ENCODE peak calls at places on chromosomes 7 and 10, in six cellular contexts. One of them, this sample, is unnamed. For H3K27me3, the result is how much of the 10 kb centered on the place peaks cover.

GRCh38 chr7:106681815-106682495 is 21.0 kb upstream of the CCDC71L start:
- DNase-seq in fibroblast of lung: peak
- DNase-seq in psoas muscle: no peak
- DNase-seq in H7: no peak
- DNase-seq in GM23338: no peak
- DNase-seq in Peyer's patch: no peak
- DNase-seq in this sample: no peak

GRCh38 chr7:80078159-80078731 is 56.4 kb upstream of the GNAI1 start:
- DNase-seq in fibroblast of lung: peak
- DNase-seq in psoas muscle: no peak
- DNase-seq in H7: no peak
- DNase-seq in GM23338: no peak
- DNase-seq in Peyer's patch: no peak
- DNase-seq in this sample: peak

GRCh38 chr10:84269773-84270172 is 24.9 kb downstream of the RGR start:
- DNase-seq in fibroblast of lung: peak
- DNase-seq in psoas muscle: no peak
- DNase-seq in H7: no peak
- DNase-seq in GM23338: no peak
- DNase-seq in Peyer's patch: no peak
- DNase-seq in this sample: no peak

GRCh38 chr7:29482056-29482455 is 81.6 kb upstream of the PRR15 start:
- DNase-seq in fibroblast of lung: no peak
- DNase-seq in psoas muscle: no peak
- DNase-seq in H7: no peak
- DNase-seq in GM23338: no peak
- DNase-seq in Peyer's patch: no peak
- DNase-seq in this sample: no peak

GRCh38 chr10:120479506-120479905 is 22.5 kb downstream of the PLPP4 start:
- DNase-seq in fibroblast of lung: no peak
- DNase-seq in psoas muscle: no peak
- DNase-seq in H7: no peak
- DNase-seq in GM23338: no peak
- DNase-seq in Peyer's patch: no peak
- DNase-seq in this sample: no peak

GRCh38 chr7:42237162-42237821 is at the start of gene GLI3:
- DNase-seq in fibroblast of lung: peak
- DNase-seq in psoas muscle: peak
- DNase-seq in H7: peak
- DNase-seq in GM23338: peak
- DNase-seq in Peyer's patch: peak
- DNase-seq in this sample: peak

GRCh38 chr10:110893559-110894179 is 21.9 kb downstream of the PDCD4 start:
- DNase-seq in fibroblast of lung: peak
- DNase-seq in psoas muscle: no peak
- DNase-seq in H7: peak
- DNase-seq in GM23338: peak
- DNase-seq in Peyer's patch: no peak
- DNase-seq in this sample: peak

GRCh38 chr7:55066479-55066878 is 47.7 kb downstream of the EGFR start:
- DNase-seq in fibroblast of lung: peak
- DNase-seq in psoas muscle: no peak
- DNase-seq in H7: peak
- DNase-seq in GM23338: peak
- DNase-seq in Peyer's patch: no peak
- DNase-seq in this sample: peak

GRCh38 chr10:129411772-129412171 is 55.3 kb upstream of the MGMT start:
- DNase-seq in fibroblast of lung: no peak
- DNase-seq in psoas muscle: no peak
- DNase-seq in H7: no peak
- DNase-seq in GM23338: no peak
- DNase-seq in Peyer's patch: no peak
- DNase-seq in this sample: no peak

GRCh38 chr7:10908600-10908999 is 65.1 kb upstream of the PHF14 start:
- DNase-seq in fibroblast of lung: no peak
- DNase-seq in psoas muscle: no peak
- DNase-seq in H7: peak
- DNase-seq in GM23338: peak
- DNase-seq in Peyer's patch: no peak
- DNase-seq in this sample: peak

GRCh38 chr7:112302566-112302965 is 96.1 kb downstream of the ZNF277 start:
- DNase-seq in fibroblast of lung: no peak
- DNase-seq in psoas muscle: no peak
- DNase-seq in H7: no peak
- DNase-seq in GM23338: no peak
- DNase-seq in Peyer's patch: no peak
- DNase-seq in this sample: no peak

GRCh38 chr7:34138483-34138882 is 233.1 kb downstream of the BMPER start:
- DNase-seq in fibroblast of lung: no peak
- DNase-seq in psoas muscle: no peak
- DNase-seq in H7: peak
- DNase-seq in GM23338: peak
- DNase-seq in Peyer's patch: no peak
- DNase-seq in this sample: no peak

GRCh38 chr7:24939406-24939805 is 40.6 kb downstream of the OSBPL3 start:
- DNase-seq in fibroblast of lung: no peak
- DNase-seq in psoas muscle: no peak
- DNase-seq in H7: no peak
- DNase-seq in GM23338: no peak
- DNase-seq in Peyer's patch: no peak
- DNase-seq in this sample: no peak

GRCh38 chr7:24942226-24942625 is 37.8 kb downstream of the OSBPL3 start:
- DNase-seq in fibroblast of lung: no peak
- DNase-seq in psoas muscle: no peak
- DNase-seq in H7: peak
- DNase-seq in GM23338: peak
- DNase-seq in Peyer's patch: no peak
- DNase-seq in this sample: peak

GRCh38 chr7:24945899-24946298 is 34.1 kb downstream of the OSBPL3 start:
- DNase-seq in fibroblast of lung: no peak
- DNase-seq in psoas muscle: no peak
- DNase-seq in H7: no peak
- DNase-seq in GM23338: peak
- DNase-seq in Peyer's patch: no peak
- DNase-seq in this sample: peak

GRCh38 chr7:24946467-24946866 is 33.5 kb downstream of the OSBPL3 start:
- DNase-seq in fibroblast of lung: no peak
- DNase-seq in psoas muscle: no peak
- DNase-seq in H7: no peak
- DNase-seq in GM23338: no peak
- DNase-seq in Peyer's patch: no peak
- DNase-seq in this sample: no peak

GRCh38 chr7:24943096-24943948 is 36.7 kb downstream of the OSBPL3 start:
- DNase-seq in fibroblast of lung: no peak
- DNase-seq in psoas muscle: no peak
- DNase-seq in H7: no peak
- DNase-seq in GM23338: no peak
- DNase-seq in Peyer's patch: no peak
- DNase-seq in this sample: no peak
- H3K4me3 ChIP-seq in fibroblast of lung: no peak
- H3K4me3 ChIP-seq in psoas muscle: no peak
- H3K4me3 ChIP-seq in H7: no peak
- H3K4me3 ChIP-seq in GM23338: no peak
- H3K4me3 ChIP-seq in Peyer's patch: no peak
- H3K4me3 ChIP-seq in this sample: no peak

DNA sequence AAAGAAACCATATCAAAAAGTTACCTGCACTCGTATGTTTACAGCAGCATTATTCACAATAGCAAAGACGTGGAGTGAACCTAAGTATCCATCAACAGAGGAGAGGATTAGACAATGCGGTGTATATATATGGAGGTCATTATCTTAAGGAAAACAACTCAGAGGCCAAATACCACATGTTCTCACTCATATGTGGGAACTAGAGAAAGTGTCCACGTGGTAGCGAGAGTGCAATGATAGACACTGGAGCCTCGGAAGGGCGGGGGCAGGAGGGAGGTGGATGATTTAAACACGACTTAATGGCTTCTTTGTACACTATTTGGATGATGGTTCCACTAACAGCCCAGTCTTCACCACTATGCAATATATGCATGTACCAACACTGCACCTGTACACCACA is 40.1 kb upstream of the RNF32 start:
- DNase-seq in fibroblast of lung: no peak
- DNase-seq in psoas muscle: no peak
- DNase-seq in H7: peak
- DNase-seq in GM23338: no peak
- DNase-seq in Peyer's patch: no peak
- DNase-seq in this sample: no peak
- H3K27me3 ChIP-seq in fibroblast of lung: under half
- H3K27me3 ChIP-seq in psoas muscle: under half
- H3K27me3 ChIP-seq in H7: under half
- H3K27me3 ChIP-seq in GM23338: under half
- H3K27me3 ChIP-seq in Peyer's patch: under half
- H3K27me3 ChIP-seq in this sample: under half

GRCh38 chr7:94277236-94277635 is 117.5 kb upstream of the COL1A2 start:
- DNase-seq in fibroblast of lung: no peak
- DNase-seq in psoas muscle: no peak
- DNase-seq in H7: no peak
- DNase-seq in GM23338: no peak
- DNase-seq in Peyer's patch: no peak
- DNase-seq in this sample: no peak
- H3K4me3 ChIP-seq in fibroblast of lung: no peak
- H3K4me3 ChIP-seq in psoas muscle: no peak
- H3K4me3 ChIP-seq in H7: no peak
- H3K4me3 ChIP-seq in GM23338: no peak
- H3K4me3 ChIP-seq in Peyer's patch: no peak
- H3K4me3 ChIP-seq in this sample: no peak

GRCh38 chr7:66929935-66930334 is 8.9 kb downstream of the TMEM248 start:
- DNase-seq in fibroblast of lung: no peak
- DNase-seq in psoas muscle: no peak
- DNase-seq in H7: no peak
- DNase-seq in GM23338: no peak
- DNase-seq in Peyer's patch: no peak
- DNase-seq in this sample: no peak

GRCh38 chr7:66929170-66929569 is 8.1 kb downstream of the TMEM248 start:
- DNase-seq in fibroblast of lung: no peak
- DNase-seq in psoas muscle: no peak
- DNase-seq in H7: no peak
- DNase-seq in GM23338: no peak
- DNase-seq in Peyer's patch: no peak
- DNase-seq in this sample: no peak

GRCh38 chr7:66930341-66930740 is 9.3 kb downstream of the TMEM248 start:
- DNase-seq in fibroblast of lung: peak
- DNase-seq in psoas muscle: no peak
- DNase-seq in H7: peak
- DNase-seq in GM23338: peak
- DNase-seq in Peyer's patch: no peak
- DNase-seq in this sample: peak

GRCh38 chr7:66937940-66938339 is 16.9 kb downstream of the TMEM248 start:
- DNase-seq in fibroblast of lung: no peak
- DNase-seq in psoas muscle: no peak
- DNase-seq in H7: no peak
- DNase-seq in GM23338: no peak
- DNase-seq in Peyer's patch: no peak
- DNase-seq in this sample: no peak

GRCh38 chr7:66933469-66933868 is 12.4 kb downstream of the TMEM248 start:
- DNase-seq in fibroblast of lung: no peak
- DNase-seq in psoas muscle: no peak
- DNase-seq in H7: no peak
- DNase-seq in GM23338: no peak
- DNase-seq in Peyer's patch: no peak
- DNase-seq in this sample: no peak
- H3K27me3 ChIP-seq in fibroblast of lung: under half
- H3K27me3 ChIP-seq in psoas muscle: under half
- H3K27me3 ChIP-seq in H7: under half
- H3K27me3 ChIP-seq in GM23338: under half
- H3K27me3 ChIP-seq in Peyer's patch: under half
- H3K27me3 ChIP-seq in this sample: under half

GRCh38 chr10:100349087-100349486 is 2.1 kb downstream of the SCD start:
- DNase-seq in fibroblast of lung: no peak
- DNase-seq in psoas muscle: no peak
- DNase-seq in H7: no peak
- DNase-seq in GM23338: no peak
- DNase-seq in Peyer's patch: no peak
- DNase-seq in this sample: no peak
- H3K4me3 ChIP-seq in fibroblast of lung: peak
- H3K4me3 ChIP-seq in psoas muscle: no peak
- H3K4me3 ChIP-seq in H7: peak
- H3K4me3 ChIP-seq in GM23338: peak
- H3K4me3 ChIP-seq in Peyer's patch: no peak
- H3K4me3 ChIP-seq in this sample: peak

GRCh38 chr7:25849361-25850184 is 302.4 kb upstream of the NFE2L3 start:
- DNase-seq in fibroblast of lung: peak
- DNase-seq in psoas muscle: no peak
- DNase-seq in H7: no peak
- DNase-seq in GM23338: no peak
- DNase-seq in Peyer's patch: no peak
- DNase-seq in this sample: peak
- H3K27me3 ChIP-seq in fibroblast of lung: under half
- H3K27me3 ChIP-seq in psoas muscle: under half
- H3K27me3 ChIP-seq in H7: under half
- H3K27me3 ChIP-seq in GM23338: under half
- H3K27me3 ChIP-seq in Peyer's patch: under half
- H3K27me3 ChIP-seq in this sample: under half

DNA sequence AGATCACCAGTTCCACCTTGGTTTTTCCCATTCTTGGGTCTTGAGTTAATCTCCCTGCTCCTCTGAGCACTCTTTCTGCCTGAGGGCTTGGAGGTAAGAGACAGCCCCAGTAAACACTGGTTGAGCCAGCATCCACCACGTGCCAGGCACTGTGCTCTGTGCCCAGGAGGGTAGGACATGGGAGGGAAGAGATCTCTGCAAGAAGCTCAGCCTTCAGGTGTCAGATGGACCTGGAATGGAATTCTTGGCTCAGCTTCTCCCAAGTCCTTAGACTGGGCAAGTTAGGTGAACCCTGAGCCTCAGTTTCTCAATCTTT is 2.5 kb downstream of the ZYX start:
- DNase-seq in fibroblast of lung: no peak
- DNase-seq in psoas muscle: no peak
- DNase-seq in H7: no peak
- DNase-seq in GM23338: no peak
- DNase-seq in Peyer's patch: no peak
- DNase-seq in this sample: no peak
- H3K4me3 ChIP-seq in fibroblast of lung: peak
- H3K4me3 ChIP-seq in psoas muscle: peak
- H3K4me3 ChIP-seq in H7: no peak
- H3K4me3 ChIP-seq in GM23338: peak
- H3K4me3 ChIP-seq in Peyer's patch: peak
- H3K4me3 ChIP-seq in this sample: no peak

GRCh38 chr10:49207113-49207512 is 18.9 kb upstream of the TMEM273 start:
- DNase-seq in fibroblast of lung: no peak
- DNase-seq in psoas muscle: no peak
- DNase-seq in H7: no peak
- DNase-seq in GM23338: no peak
- DNase-seq in Peyer's patch: no peak
- DNase-seq in this sample: no peak
- H3K27me3 ChIP-seq in fibroblast of lung: under half
- H3K27me3 ChIP-seq in psoas muscle: under half
- H3K27me3 ChIP-seq in H7: under half
- H3K27me3 ChIP-seq in GM23338: under half
- H3K27me3 ChIP-seq in Peyer's patch: under half
- H3K27me3 ChIP-seq in this sample: under half

GRCh38 chr7:149188637-149189259 is 6.6 kb upstream of the ZNF282 start:
- DNase-seq in fibroblast of lung: peak
- DNase-seq in psoas muscle: no peak
- DNase-seq in H7: no peak
- DNase-seq in GM23338: no peak
- DNase-seq in Peyer's patch: no peak
- DNase-seq in this sample: no peak
- H3K4me3 ChIP-seq in fibroblast of lung: no peak
- H3K4me3 ChIP-seq in psoas muscle: no peak
- H3K4me3 ChIP-seq in H7: no peak
- H3K4me3 ChIP-seq in GM23338: no peak
- H3K4me3 ChIP-seq in Peyer's patch: no peak
- H3K4me3 ChIP-seq in this sample: no peak

GRCh38 chr7:148337166-148337565 is 253.4 kb upstream of the C7orf33 start:
- DNase-seq in fibroblast of lung: no peak
- DNase-seq in psoas muscle: no peak
- DNase-seq in H7: peak
- DNase-seq in GM23338: peak
- DNase-seq in Peyer's patch: no peak
- DNase-seq in this sample: peak
- H3K27me3 ChIP-seq in fibroblast of lung: under half
- H3K27me3 ChIP-seq in psoas muscle: half or more
- H3K27me3 ChIP-seq in H7: under half
- H3K27me3 ChIP-seq in GM23338: under half
- H3K27me3 ChIP-seq in Peyer's patch: under half
- H3K27me3 ChIP-seq in this sample: under half

This sample was measured in mesendoderm.